ENCODE peak calls at places on chromosomes 4 and X, in five cellular contexts. One of them, this sample, is unnamed.

GRCh38 chr4:87326460-87326859 is 3.8 kb upstream of the HSD17B13 start:
- DNase-seq in hypothalamus: no peak
- DNase-seq in M059J: no peak
- DNase-seq in stimulated activated CD8-positive, alpha-beta memory T cell treated with anti-CD3 and anti-CD28 coated beads, Interleukin-7, amount 100 ng/mL, for 48 hours: no peak
- DNase-seq in mucosa of gallbladder: no peak
- DNase-seq in this sample: no peak

GRCh38 chr4:143360838-143361237 is 24.2 kb downstream of the GAB1 start:
- DNase-seq in M059J: no peak
- DNase-seq in mucosa of gallbladder: no peak
- DNase-seq in hypothalamus: no peak
- DNase-seq in stimulated activated CD8-positive, alpha-beta memory T cell treated with anti-CD3 and anti-CD28 coated beads, Interleukin-7, amount 100 ng/mL, for 48 hours: no peak
- DNase-seq in this sample: no peak

GRCh38 chrX:132077912-132078311 is 49.9 kb downstream of the FRMD7 start:
- DNase-seq in stimulated activated CD8-positive, alpha-beta memory T cell treated with anti-CD3 and anti-CD28 coated beads, Interleukin-7, amount 100 ng/mL, for 48 hours: no peak
- DNase-seq in mucosa of gallbladder: no peak
- DNase-seq in M059J: no peak
- DNase-seq in hypothalamus: no peak
- DNase-seq in this sample: no peak

GRCh38 chr4:69957209-69957608 is 8.3 kb downstream of the CSN2 start:
- DNase-seq in M059J: no peak
- DNase-seq in hypothalamus: no peak
- DNase-seq in stimulated activated CD8-positive, alpha-beta memory T cell treated with anti-CD3 and anti-CD28 coated beads, Interleukin-7, amount 100 ng/mL, for 48 hours: no peak
- DNase-seq in mucosa of gallbladder: no peak
- DNase-seq in this sample: no peak

GRCh38 chr4:151331276-151332042 is 6.1 kb upstream of the SH3D19 start:
- DNase-seq in stimulated activated CD8-positive, alpha-beta memory T cell treated with anti-CD3 and anti-CD28 coated beads, Interleukin-7, amount 100 ng/mL, for 48 hours: no peak
- DNase-seq in hypothalamus: no peak
- DNase-seq in mucosa of gallbladder: no peak
- DNase-seq in M059J: no peak
- DNase-seq in this sample: no peak

GRCh38 chrX:99654188-99654587 is 755.9 kb downstream of the PCDH19 start:
- DNase-seq in stimulated activated CD8-positive, alpha-beta memory T cell treated with anti-CD3 and anti-CD28 coated beads, Interleukin-7, amount 100 ng/mL, for 48 hours: no peak
- DNase-seq in hypothalamus: no peak
- DNase-seq in mucosa of gallbladder: no peak
- DNase-seq in M059J: no peak
- DNase-seq in this sample: no peak

GRCh38 chr4:7805533-7806079 is 134.1 kb downstream of the AFAP1 start:
- DNase-seq in hypothalamus: no peak
- DNase-seq in mucosa of gallbladder: peak
- DNase-seq in M059J: peak
- DNase-seq in stimulated activated CD8-positive, alpha-beta memory T cell treated with anti-CD3 and anti-CD28 coated beads, Interleukin-7, amount 100 ng/mL, for 48 hours: no peak
- DNase-seq in this sample: no peak

GRCh38 chr4:143353797-143354196 is 17.1 kb downstream of the GAB1 start:
- DNase-seq in hypothalamus: no peak
- DNase-seq in stimulated activated CD8-positive, alpha-beta memory T cell treated with anti-CD3 and anti-CD28 coated beads, Interleukin-7, amount 100 ng/mL, for 48 hours: no peak
- DNase-seq in M059J: no peak
- DNase-seq in mucosa of gallbladder: no peak
- DNase-seq in this sample: no peak

GRCh38 chrX:44011505-44011904 is 38.3 kb upstream of the NDP start:
- DNase-seq in stimulated activated CD8-positive, alpha-beta memory T cell treated with anti-CD3 and anti-CD28 coated beads, Interleukin-7, amount 100 ng/mL, for 48 hours: no peak
- DNase-seq in hypothalamus: no peak
- DNase-seq in M059J: no peak
- DNase-seq in mucosa of gallbladder: no peak
- DNase-seq in this sample: no peak

GRCh38 chrX:12794654-12795053 is 3.4 kb downstream of the PRPS2 start:
- DNase-seq in mucosa of gallbladder: no peak
- DNase-seq in hypothalamus: no peak
- DNase-seq in M059J: peak
- DNase-seq in stimulated activated CD8-positive, alpha-beta memory T cell treated with anti-CD3 and anti-CD28 coated beads, Interleukin-7, amount 100 ng/mL, for 48 hours: no peak
- DNase-seq in this sample: no peak

GRCh38 chr4:97911236-97911906 is 231.9 kb downstream of the STPG2 start:
- DNase-seq in M059J: peak
- DNase-seq in stimulated activated CD8-positive, alpha-beta memory T cell treated with anti-CD3 and anti-CD28 coated beads, Interleukin-7, amount 100 ng/mL, for 48 hours: no peak
- DNase-seq in mucosa of gallbladder: peak
- DNase-seq in hypothalamus: no peak
- DNase-seq in this sample: no peak

GRCh38 chrX:40543661-40544328 is 37.0 kb upstream of the ATP6AP2 start:
- DNase-seq in mucosa of gallbladder: no peak
- DNase-seq in hypothalamus: no peak
- DNase-seq in stimulated activated CD8-positive, alpha-beta memory T cell treated with anti-CD3 and anti-CD28 coated beads, Interleukin-7, amount 100 ng/mL, for 48 hours: no peak
- DNase-seq in M059J: peak
- DNase-seq in this sample: peak

GRCh38 chrX:68746988-68747387 is 81.8 kb upstream of the EFNB1 start:
- DNase-seq in M059J: no peak
- DNase-seq in hypothalamus: no peak
- DNase-seq in stimulated activated CD8-positive, alpha-beta memory T cell treated with anti-CD3 and anti-CD28 coated beads, Interleukin-7, amount 100 ng/mL, for 48 hours: no peak
- DNase-seq in mucosa of gallbladder: no peak
- DNase-seq in this sample: no peak

GRCh38 chr4:102047616-102048015 is 257.1 kb downstream of the BANK1 start:
- DNase-seq in hypothalamus: no peak
- DNase-seq in mucosa of gallbladder: no peak
- DNase-seq in M059J: no peak
- DNase-seq in stimulated activated CD8-positive, alpha-beta memory T cell treated with anti-CD3 and anti-CD28 coated beads, Interleukin-7, amount 100 ng/mL, for 48 hours: no peak
- DNase-seq in this sample: no peak

GRCh38 chrX:87805829-87806490 is 288.4 kb downstream of the KLHL4 start:
- DNase-seq in mucosa of gallbladder: no peak
- DNase-seq in stimulated activated CD8-positive, alpha-beta memory T cell treated with anti-CD3 and anti-CD28 coated beads, Interleukin-7, amount 100 ng/mL, for 48 hours: no peak
- DNase-seq in M059J: peak
- DNase-seq in hypothalamus: no peak
- DNase-seq in this sample: no peak

GRCh38 chr4:9936128-9936644 is 85.1 kb downstream of the SLC2A9 start:
- DNase-seq in mucosa of gallbladder: no peak
- DNase-seq in stimulated activated CD8-positive, alpha-beta memory T cell treated with anti-CD3 and anti-CD28 coated beads, Interleukin-7, amount 100 ng/mL, for 48 hours: no peak
- DNase-seq in hypothalamus: no peak
- DNase-seq in M059J: no peak
- DNase-seq in this sample: no peak

GRCh38 chr4:181548873-181549541 is 694.2 kb upstream of the TENM3 start:
- DNase-seq in stimulated activated CD8-positive, alpha-beta memory T cell treated with anti-CD3 and anti-CD28 coated beads, Interleukin-7, amount 100 ng/mL, for 48 hours: no peak
- DNase-seq in hypothalamus: no peak
- DNase-seq in mucosa of gallbladder: no peak
- DNase-seq in M059J: peak
- DNase-seq in this sample: no peak

GRCh38 chrX:78103001-78103634 is 930 bp upstream of the PGK1 start:
- DNase-seq in mucosa of gallbladder: no peak
- DNase-seq in M059J: no peak
- DNase-seq in hypothalamus: no peak
- DNase-seq in stimulated activated CD8-positive, alpha-beta memory T cell treated with anti-CD3 and anti-CD28 coated beads, Interleukin-7, amount 100 ng/mL, for 48 hours: no peak
- DNase-seq in this sample: no peak

GRCh38 chr4:6824772-6825402 is 42.4 kb downstream of the KIAA0232 start:
- DNase-seq in stimulated activated CD8-positive, alpha-beta memory T cell treated with anti-CD3 and anti-CD28 coated beads, Interleukin-7, amount 100 ng/mL, for 48 hours: no peak
- DNase-seq in hypothalamus: no peak
- DNase-seq in mucosa of gallbladder: no peak
- DNase-seq in M059J: no peak
- DNase-seq in this sample: no peak

GRCh38 chrX:28625223-28625622 is 38.0 kb downstream of the IL1RAPL1 start:
- DNase-seq in M059J: no peak
- DNase-seq in stimulated activated CD8-positive, alpha-beta memory T cell treated with anti-CD3 and anti-CD28 coated beads, Interleukin-7, amount 100 ng/mL, for 48 hours: no peak
- DNase-seq in hypothalamus: no peak
- DNase-seq in mucosa of gallbladder: no peak
- DNase-seq in this sample: peak

GRCh38 chr4:30840571-30840970 is 120.4 kb downstream of the PCDH7 start:
- DNase-seq in M059J: no peak
- DNase-seq in mucosa of gallbladder: no peak
- DNase-seq in hypothalamus: no peak
- DNase-seq in stimulated activated CD8-positive, alpha-beta memory T cell treated with anti-CD3 and anti-CD28 coated beads, Interleukin-7, amount 100 ng/mL, for 48 hours: no peak
- DNase-seq in this sample: no peak

GRCh38 chr4:20960291-20960690 is 260.0 kb downstream of the PACRGL start:
- DNase-seq in stimulated activated CD8-positive, alpha-beta memory T cell treated with anti-CD3 and anti-CD28 coated beads, Interleukin-7, amount 100 ng/mL, for 48 hours: no peak
- DNase-seq in M059J: no peak
- DNase-seq in hypothalamus: no peak
- DNase-seq in mucosa of gallbladder: no peak
- DNase-seq in this sample: no peak

GRCh38 chr4:153039542-153040185 is 103.5 kb downstream of the FHDC1 start:
- DNase-seq in mucosa of gallbladder: no peak
- DNase-seq in hypothalamus: no peak
- DNase-seq in stimulated activated CD8-positive, alpha-beta memory T cell treated with anti-CD3 and anti-CD28 coated beads, Interleukin-7, amount 100 ng/mL, for 48 hours: no peak
- DNase-seq in M059J: no peak
- DNase-seq in this sample: no peak

GRCh38 chrX:82041034-82041433 is 839.1 kb downstream of the SH3BGRL start:
- DNase-seq in M059J: no peak
- DNase-seq in stimulated activated CD8-positive, alpha-beta memory T cell treated with anti-CD3 and anti-CD28 coated beads, Interleukin-7, amount 100 ng/mL, for 48 hours: no peak
- DNase-seq in hypothalamus: no peak
- DNase-seq in mucosa of gallbladder: no peak
- DNase-seq in this sample: no peak

GRCh38 chrX:69457756-69458155 is 46.4 kb upstream of the NALF2 start:
- DNase-seq in hypothalamus: no peak
- DNase-seq in M059J: no peak
- DNase-seq in mucosa of gallbladder: no peak
- DNase-seq in stimulated activated CD8-positive, alpha-beta memory T cell treated with anti-CD3 and anti-CD28 coated beads, Interleukin-7, amount 100 ng/mL, for 48 hours: no peak
- DNase-seq in this sample: no peak

GRCh38 chr4:57154191-57154590 is 44.0 kb upstream of the IGFBP7 start:
- DNase-seq in mucosa of gallbladder: no peak
- DNase-seq in stimulated activated CD8-positive, alpha-beta memory T cell treated with anti-CD3 and anti-CD28 coated beads, Interleukin-7, amount 100 ng/mL, for 48 hours: no peak
- DNase-seq in M059J: peak
- DNase-seq in hypothalamus: no peak
- DNase-seq in this sample: no peak

GRCh38 chr4:7294176-7294756 is 101.9 kb downstream of the SORCS2 start:
- DNase-seq in stimulated activated CD8-positive, alpha-beta memory T cell treated with anti-CD3 and anti-CD28 coated beads, Interleukin-7, amount 100 ng/mL, for 48 hours: no peak
- DNase-seq in mucosa of gallbladder: no peak
- DNase-seq in hypothalamus: no peak
- DNase-seq in M059J: no peak
- DNase-seq in this sample: no peak

GRCh38 chr4:3384391-3384770 is 57.4 kb upstream of the HGFAC start:
- DNase-seq in M059J: no peak
- DNase-seq in stimulated activated CD8-positive, alpha-beta memory T cell treated with anti-CD3 and anti-CD28 coated beads, Interleukin-7, amount 100 ng/mL, for 48 hours: no peak
- DNase-seq in hypothalamus: no peak
- DNase-seq in mucosa of gallbladder: no peak
- DNase-seq in this sample: no peak

GRCh38 chr4:161767116-161767515 is 396.7 kb downstream of the FSTL5 start:
- DNase-seq in M059J: peak
- DNase-seq in mucosa of gallbladder: no peak
- DNase-seq in hypothalamus: no peak
- DNase-seq in stimulated activated CD8-positive, alpha-beta memory T cell treated with anti-CD3 and anti-CD28 coated beads, Interleukin-7, amount 100 ng/mL, for 48 hours: no peak
- DNase-seq in this sample: no peak

GRCh38 chr4:186283311-186283710 is 17.3 kb downstream of the F11 start:
- DNase-seq in mucosa of gallbladder: no peak
- DNase-seq in stimulated activated CD8-positive, alpha-beta memory T cell treated with anti-CD3 and anti-CD28 coated beads, Interleukin-7, amount 100 ng/mL, for 48 hours: no peak
- DNase-seq in M059J: no peak
- DNase-seq in hypothalamus: no peak
- DNase-seq in this sample: no peak

GRCh38 chr4:40379248-40379647 is 44.1 kb downstream of the CHRNA9 start:
- DNase-seq in M059J: no peak
- DNase-seq in stimulated activated CD8-positive, alpha-beta memory T cell treated with anti-CD3 and anti-CD28 coated beads, Interleukin-7, amount 100 ng/mL, for 48 hours: no peak
- DNase-seq in mucosa of gallbladder: no peak
- DNase-seq in hypothalamus: no peak
- DNase-seq in this sample: no peak

GRCh38 chrX:38701073-38701472 is 100.2 kb upstream of the MID1IP1 start:
- DNase-seq in hypothalamus: no peak
- DNase-seq in M059J: no peak
- DNase-seq in stimulated activated CD8-positive, alpha-beta memory T cell treated with anti-CD3 and anti-CD28 coated beads, Interleukin-7, amount 100 ng/mL, for 48 hours: no peak
- DNase-seq in mucosa of gallbladder: no peak
- DNase-seq in this sample: no peak

GRCh38 chr4:176818531-176818930 is 25.8 kb upstream of the VEGFC start:
- DNase-seq in mucosa of gallbladder: no peak
- DNase-seq in M059J: no peak
- DNase-seq in stimulated activated CD8-positive, alpha-beta memory T cell treated with anti-CD3 and anti-CD28 coated beads, Interleukin-7, amount 100 ng/mL, for 48 hours: no peak
- DNase-seq in hypothalamus: no peak
- DNase-seq in this sample: no peak

GRCh38 chr4:140777401-140777800 is 21.2 kb upstream of the TBC1D9 start:
- DNase-seq in hypothalamus: no peak
- DNase-seq in mucosa of gallbladder: no peak
- DNase-seq in stimulated activated CD8-positive, alpha-beta memory T cell treated with anti-CD3 and anti-CD28 coated beads, Interleukin-7, amount 100 ng/mL, for 48 hours: no peak
- DNase-seq in M059J: no peak
- DNase-seq in this sample: no peak

GRCh38 chr4:7166981-7167700 is 25.2 kb upstream of the SORCS2 start:
- DNase-seq in mucosa of gallbladder: no peak
- DNase-seq in hypothalamus: no peak
- DNase-seq in M059J: no peak
- DNase-seq in stimulated activated CD8-positive, alpha-beta memory T cell treated with anti-CD3 and anti-CD28 coated beads, Interleukin-7, amount 100 ng/mL, for 48 hours: no peak
- DNase-seq in this sample: no peak

GRCh38 chr4:78078101-78078500 is 21.0 kb downstream of the FRAS1 start:
- DNase-seq in hypothalamus: no peak
- DNase-seq in mucosa of gallbladder: no peak
- DNase-seq in M059J: no peak
- DNase-seq in stimulated activated CD8-positive, alpha-beta memory T cell treated with anti-CD3 and anti-CD28 coated beads, Interleukin-7, amount 100 ng/mL, for 48 hours: no peak
- DNase-seq in this sample: no peak

GRCh38 chrX:2391869-2392606 is 108.7 kb downstream of the DHRSX start:
- DNase-seq in mucosa of gallbladder: peak
- DNase-seq in M059J: peak
- DNase-seq in hypothalamus: no peak
- DNase-seq in stimulated activated CD8-positive, alpha-beta memory T cell treated with anti-CD3 and anti-CD28 coated beads, Interleukin-7, amount 100 ng/mL, for 48 hours: no peak
- DNase-seq in this sample: peak

GRCh38 chrX:95675011-95675410 is 1009.6 kb upstream of the DIAPH2 start:
- DNase-seq in M059J: no peak
- DNase-seq in hypothalamus: no peak
- DNase-seq in stimulated activated CD8-positive, alpha-beta memory T cell treated with anti-CD3 and anti-CD28 coated beads, Interleukin-7, amount 100 ng/mL, for 48 hours: no peak
- DNase-seq in mucosa of gallbladder: no peak
- DNase-seq in this sample: no peak